ENCODE peak calls at places on chromosomes 11 and 22, in nine cellular contexts. X is activated CD8-positive, alpha-beta memory T cell treated with anti-CD3 and anti-CD28 coated beads, Interleukin-2, amount 50 U/mL, for 48 hours; P is heart right ventricle; T is GM10248; G is HFFc6; O is astrocyte; D is occipital lobe; H is NAMALWA; V is NCI-H2107. J is an unnamed sample.

GRCh38 chr11:100929377-100929776 is 200.2 kb downstream of the PGR start:
- DNase-seq in X (no peak), P (no peak), T (peak), G (peak), O (peak), D (no peak), H (no peak), V (no peak), J (peak)

GRCh38 chr11:26283852-26284421 is 48.0 kb upstream of the ANO3 start:
- DNase-seq in X (no peak), P (no peak), T (no peak), G (no peak), O (no peak), D (no peak), H (peak), V (no peak), J (no peak)

GRCh38 chr22:32745251-32745995 is 56.1 kb upstream of the TIMP3 start:
- DNase-seq in X (no peak), P (peak), T (no peak), G (no peak), O (peak), D (no peak), H (no peak), V (no peak), J (no peak)

GRCh38 chr11:35348898-35349687 is 70.3 kb downstream of the SLC1A2 start:
- DNase-seq in X (no peak), P (no peak), T (no peak), G (no peak), O (no peak), D (no peak), H (no peak), V (no peak), J (no peak)

GRCh38 chr22:19848298-19849224 is 6.1 kb downstream of the GNB1L start:
- DNase-seq in X (peak), P (no peak), T (peak), G (peak), O (no peak), D (no peak), H (no peak), V (no peak), J (no peak)

GRCh38 chr11:47225552-47226137 is 10.9 kb downstream of the DDB2 start:
- DNase-seq in X (no peak), P (no peak), T (no peak), G (no peak), O (no peak), D (no peak), H (no peak), V (no peak), J (no peak)

GRCh38 chr22:23274146-23274526 is 93.8 kb downstream of the BCR start:
- DNase-seq in X (no peak), P (no peak), T (no peak), G (no peak), O (no peak), D (no peak), H (no peak), V (no peak), J (no peak)

GRCh38 chr11:32231909-32232493 is 141.1 kb downstream of the RCN1 start:
- DNase-seq in X (no peak), P (no peak), T (peak), G (peak), O (peak), D (no peak), H (peak), V (no peak), J (no peak)

GRCh38 chr11:9263840-9264380 is 1.2 kb downstream of the DENND5A start:
- DNase-seq in X (peak), P (no peak), T (peak), G (peak), O (no peak), D (no peak), H (peak), V (no peak), J (peak)

GRCh38 chr11:69444381-69445130 is 36.9 kb upstream of the LINC01488 start:
- DNase-seq in X (no peak), P (peak), T (no peak), G (peak), O (peak), D (peak), H (no peak), V (no peak), J (no peak)

GRCh38 chr11:29435421-29435820 is 581.4 kb downstream of the KCNA4 start:
- DNase-seq in X (no peak), P (no peak), T (no peak), G (no peak), O (peak), D (no peak), H (no peak), V (no peak), J (no peak)

GRCh38 chr11:75691804-75692203 is 23.0 kb upstream of the MAP6 start:
- DNase-seq in X (no peak), P (no peak), T (no peak), G (no peak), O (no peak), D (no peak), H (no peak), V (no peak), J (no peak)

GRCh38 chr11:67437082-67437821 is at the start of gene PTPRCAP:
- DNase-seq in X (peak), P (no peak), T (peak), G (no peak), O (no peak), D (no peak), H (peak), V (no peak), J (peak)

GRCh38 chr11:61688368-61689163 is 8.4 kb downstream of the DAGLA start:
- DNase-seq in X (no peak), P (peak), T (no peak), G (no peak), O (peak), D (no peak), H (no peak), V (no peak), J (no peak)

GRCh38 chr11:61917357-61918109 is at the start of gene RAB3IL1:
- DNase-seq in X (peak), P (peak), T (no peak), G (no peak), O (no peak), D (no peak), H (no peak), V (no peak), J (no peak)

GRCh38 chr11:93608280-93608862 is 53.1 kb upstream of the CEP295 start:
- DNase-seq in X (no peak), P (no peak), T (no peak), G (no peak), O (no peak), D (no peak), H (no peak), V (no peak), J (no peak)

GRCh38 chr11:77044356-77044755 is 10.2 kb downstream of the B3GNT6 start:
- DNase-seq in X (no peak), P (no peak), T (no peak), G (no peak), O (no peak), D (no peak), H (no peak), V (no peak), J (no peak)

GRCh38 chr11:1832181-1832988 is 2.4 kb upstream of the SYT8 start:
- DNase-seq in X (peak), P (no peak), T (peak), G (no peak), O (no peak), D (no peak), H (peak), V (no peak), J (no peak)

GRCh38 chr22:45237065-45237990 is 3.4 kb downstream of the KIAA0930 start:
- DNase-seq in X (no peak), P (no peak), T (no peak), G (no peak), O (no peak), D (no peak), H (no peak), V (no peak), J (no peak)

GRCh38 chr22:17106785-17107546 is 14.2 kb downstream of the TMEM121B start:
- DNase-seq in X (no peak), P (no peak), T (peak), G (no peak), O (no peak), D (no peak), H (no peak), V (no peak), J (no peak)

GRCh38 chr22:27895600-27895999 is 23.5 kb downstream of the PITPNB start:
- DNase-seq in X (no peak), P (no peak), T (peak), G (no peak), O (no peak), D (no peak), H (no peak), V (no peak), J (peak)

GRCh38 chr11:94574193-94574961 is 7.2 kb downstream of the PIWIL4 start:
- DNase-seq in X (no peak), P (no peak), T (no peak), G (peak), O (peak), D (no peak), H (no peak), V (no peak), J (no peak)

GRCh38 chr22:24432059-24432853 is 4.9 kb downstream of the ADORA2A start:
- DNase-seq in X (peak), P (peak), T (no peak), G (no peak), O (peak), D (no peak), H (peak), V (no peak), J (no peak)

GRCh38 chr11:105179542-105180278 is 40.1 kb upstream of the CARD18 start:
- DNase-seq in X (no peak), P (no peak), T (no peak), G (no peak), O (peak), D (no peak), H (no peak), V (no peak), J (no peak)

GRCh38 chr11:21659961-21660360 is 532.9 kb upstream of the ANO5 start:
- DNase-seq in X (no peak), P (no peak), T (no peak), G (no peak), O (no peak), D (no peak), H (no peak), V (no peak), J (no peak)

GRCh38 chr11:14329702-14330101 is 29.3 kb downstream of the RRAS2 start:
- DNase-seq in X (no peak), P (no peak), T (no peak), G (no peak), O (no peak), D (no peak), H (no peak), V (no peak), J (no peak)

GRCh38 chr11:88535266-88535665 is 197.7 kb upstream of the CTSC start:
- DNase-seq in X (no peak), P (no peak), T (no peak), G (no peak), O (peak), D (no peak), H (no peak), V (no peak), J (no peak)

GRCh38 chr11:94786264-94787126 is 18.3 kb downstream of the AMOTL1 start:
- DNase-seq in X (no peak), P (no peak), T (peak), G (no peak), O (no peak), D (no peak), H (peak), V (no peak), J (no peak)

GRCh38 chr11:9357041-9357440 is 27.4 kb upstream of the IPO7 start:
- DNase-seq in X (no peak), P (no peak), T (no peak), G (no peak), O (no peak), D (no peak), H (no peak), V (no peak), J (no peak)

GRCh38 chr22:25700996-25701815 is 40.8 kb upstream of the MYO18B start:
- DNase-seq in X (no peak), P (peak), T (no peak), G (no peak), O (peak), D (peak), H (no peak), V (no peak), J (no peak)

GRCh38 chr11:34397120-34397519 is 39.3 kb upstream of the ABTB2 start:
- DNase-seq in X (no peak), P (no peak), T (no peak), G (no peak), O (no peak), D (no peak), H (no peak), V (no peak), J (no peak)

GRCh38 chr11:119531623-119532022 is 108.7 kb upstream of the THY1 start:
- DNase-seq in X (no peak), P (no peak), T (no peak), G (no peak), O (no peak), D (no peak), H (no peak), V (no peak), J (no peak)

GRCh38 chr11:89203814-89204213 is 26.1 kb downstream of the TYR start:
- DNase-seq in X (no peak), P (no peak), T (no peak), G (no peak), O (no peak), D (no peak), H (no peak), V (no peak), J (no peak)

GRCh38 chr11:90318651-90319050 is 95.8 kb upstream of the CHORDC1 start:
- DNase-seq in X (no peak), P (no peak), T (no peak), G (no peak), O (no peak), D (no peak), H (no peak), V (no peak), J (no peak)

GRCh38 chr11:96426356-96427103 is 36.7 kb downstream of the JRKL start:
- DNase-seq in X (no peak), P (no peak), T (peak), G (peak), O (peak), D (no peak), H (peak), V (peak), J (no peak)

J was measured in GM06990.